ENCODE peak calls at places on chromosomes 13 and 19, in seven cellular contexts. Z is kidney glomerular epithelial cell, Y is EH, B is MV-4-11, W is neural progenitor cell, R is SHP77, A is lung microvascular endothelial cell. H is an unnamed sample.

GRCh38 chr13:113918580-113918979 is 54.7 kb upstream of the GAS6 start:
- DNase-seq in R (no peak), Y (no peak), A (no peak), B (no peak), W (no peak), Z (no peak), H (no peak)

GRCh38 chr19:48745208-48745995 is 1.3 kb downstream of the IZUMO1 start:
- DNase-seq in Y (peak), Z (peak), W (peak), B (peak), R (peak), A (peak), H (no peak)

GRCh38 chr13:113052971-113053370 is 52.6 kb upstream of the F7 start:
- DNase-seq in A (no peak), W (no peak), Y (no peak), B (no peak), Z (no peak), R (no peak), H (no peak)

GRCh38 chr13:32530841-32531253 is 7.7 kb downstream of the N4BP2L2 start:
- DNase-seq in W (no peak), Z (peak), R (no peak), Y (peak), A (peak), B (no peak), H (no peak)

GRCh38 chr13:42551611-42552010 is 22.3 kb upstream of the TNFSF11 start:
- DNase-seq in W (no peak), Z (no peak), Y (no peak), A (peak), R (no peak), B (no peak), H (no peak)

GRCh38 chr13:113417836-113418721 is 35.2 kb downstream of the ADPRHL1 start:
- DNase-seq in B (peak), Y (no peak), A (no peak), Z (no peak), R (no peak), W (no peak), H (no peak)

GRCh38 chr13:80828759-80829158 is 487.8 kb upstream of the SPRY2 start:
- DNase-seq in R (no peak), A (no peak), Z (no peak), B (no peak), W (no peak), Y (no peak), H (no peak)

GRCh38 chr13:94305463-94305862 is 174.0 kb downstream of the DCT start:
- DNase-seq in Y (peak), W (no peak), Z (no peak), R (no peak), A (peak), B (no peak), H (no peak)

GRCh38 chr19:55210120-55210493 is 806 bp upstream of the PTPRH start:
- DNase-seq in B (no peak), Z (peak), A (peak), Y (peak), R (no peak), W (no peak), H (no peak)

GRCh38 chr19:38617283-38617763 is 430 bp downstream of the MAP4K1 start:
- DNase-seq in Y (no peak), W (no peak), A (no peak), Z (no peak), B (no peak), R (no peak), H (no peak)

GRCh38 chr13:104286566-104287290 is 1220.5 kb upstream of the SLC10A2 start:
- DNase-seq in B (no peak), R (peak), A (no peak), Y (no peak), W (peak), Z (peak), H (no peak)

GRCh38 chr13:43804461-43805070 is 17.8 kb upstream of the ENOX1 start:
- DNase-seq in Y (peak), A (peak), Z (peak), W (peak), R (peak), B (peak), H (no peak)

GRCh38 chr13:113209880-113210421 is 538 bp downstream of the CUL4A start:
- DNase-seq in Z (peak), Y (peak), W (peak), B (peak), A (peak), R (peak), H (peak)

H was measured in mucosa of descending colon.